ENCODE peak calls at places on chromosomes 12 and 14, in four cellular contexts. P is heart right ventricle, Z is psoas muscle, M is stomach. J is an unnamed sample.

GRCh38 chr14:58749066-58749669 is 111.4 kb downstream of the DACT1 start:
- DNase-seq in P (no peak), Z (no peak), M (peak; percentile 51), J (no peak)

GRCh38 chr12:240566-240965 is 22.1 kb downstream of the SLC6A13 start:
- DNase-seq in P (no peak), Z (no peak), M (no peak), J (peak; percentile 2)

GRCh38 chr14:93536945-93537344 is 106.2 kb downstream of the UNC79 start:
- DNase-seq in P (no peak), Z (no peak), M (no peak), J (no peak)

GRCh38 chr12:11727133-11727664 is 77.7 kb downstream of the ETV6 start:
- DNase-seq in P (no peak), Z (no peak), M (no peak), J (no peak)

GRCh38 chr14:92632546-92633273 is 115.7 kb downstream of the LGMN start:
- DNase-seq in P (no peak), Z (no peak), M (no peak), J (no peak)

GRCh38 chr12:73935817-73936216 is 601.8 kb upstream of the ATXN7L3B start:
- DNase-seq in P (no peak), Z (no peak), M (no peak), J (no peak)

GRCh38 chr12:49609875-49610154 is 4.4 kb upstream of the FAM186B start:
- DNase-seq in P (no peak), Z (no peak), M (no peak), J (no peak)

GRCh38 chr14:92863281-92863680 is 59.7 kb upstream of the CHGA start:
- DNase-seq in P (no peak), Z (no peak), M (no peak), J (no peak)

GRCh38 chr12:16324772-16325171 is 22.7 kb upstream of the MGST1 start:
- DNase-seq in P (no peak), Z (no peak), M (no peak), J (no peak)

GRCh38 chr14:101252443-101253214 is 308.7 kb upstream of the DIO3 start:
- DNase-seq in P (no peak), Z (no peak), M (no peak), J (no peak)

GRCh38 chr12:83763425-83763824 is 1076.7 kb downstream of the TMTC2 start:
- DNase-seq in P (no peak), Z (no peak), M (no peak), J (no peak)

GRCh38 chr14:92880851-92881250 is 42.1 kb upstream of the CHGA start:
- DNase-seq in P (no peak), Z (peak; percentile 62), M (no peak), J (peak; percentile 44)

GRCh38 chr12:4997939-4998338 is 45.7 kb upstream of the KCNA5 start:
- DNase-seq in P (no peak), Z (peak; percentile 85), M (no peak), J (no peak)

GRCh38 chr12:32312049-32312670 is 87.2 kb upstream of the FGD4 start:
- DNase-seq in P (no peak), Z (no peak), M (no peak), J (no peak)

GRCh38 chr14:49770212-49770817 is 2.4 kb downstream of the KLHDC2 start:
- DNase-seq in P (no peak), Z (no peak), M (peak; percentile 63), J (no peak)

GRCh38 chr12:49369723-49370145 is 2.5 kb downstream of the SPATS2 start:
- DNase-seq in P (no peak), Z (peak; percentile 67), M (peak; percentile 43), J (peak; percentile 39)

GRCh38 chr14:53004976-53005375 is 54.1 kb upstream of the FERMT2 start:
- DNase-seq in P (no peak), Z (no peak), M (no peak), J (no peak)

GRCh38 chr12:49296836-49297694 is 2.1 kb downstream of the PRPH start:
- DNase-seq in P (no peak), Z (peak; percentile 56), M (peak; percentile 43), J (peak; percentile 45)

GRCh38 chr14:54979039-54979438 is 47.9 kb downstream of the WDHD1 start:
- DNase-seq in P (no peak), Z (no peak), M (no peak), J (no peak)

GRCh38 chr14:88380405-88380804 is 5.1 kb upstream of the SPATA7 start:
- DNase-seq in P (no peak), Z (no peak), M (no peak), J (no peak)

GRCh38 chr12:66653801-66654200 is 25.1 kb downstream of the GRIP1 start:
- DNase-seq in P (no peak), Z (no peak), M (no peak), J (no peak)

GRCh38 chr12:3366451-3367155 is 124.4 kb upstream of the PRMT8 start:
- DNase-seq in P (no peak), Z (no peak), M (no peak), J (no peak)

GRCh38 chr14:104593710-104594121 is 10.9 kb downstream of the TMEM179 start:
- DNase-seq in P (peak; percentile 9), Z (peak; percentile 25), M (no peak), J (no peak)

GRCh38 chr12:104462931-104463339 is 6.2 kb downstream of the CHST11 start:
- DNase-seq in P (no peak), Z (no peak), M (no peak), J (no peak)

GRCh38 chr14:99522025-99522401 is 40.8 kb downstream of the CCNK start:
- DNase-seq in P (no peak), Z (peak; percentile 30), M (no peak), J (no peak)

GRCh38 chr12:70609203-70609602 is 28.0 kb downstream of the PTPRB start:
- DNase-seq in P (no peak), Z (no peak), M (no peak), J (no peak)
- H3K4me3 ChIP-seq in P (peak overlapping the region; percentile 63), Z (peak overlapping the region; percentile 59), M (peak overlapping the region; percentile 57), J (peak overlapping the region; percentile 57)

GRCh38 chr14:24338843-24339242 is 948 bp downstream of the RIPK3 start:
- DNase-seq in P (no peak), Z (no peak), M (no peak), J (no peak)

GRCh38 chr14:24334431-24335271 is at the start of gene ADCY4:
- DNase-seq in P (peak; percentile 73), Z (peak; percentile 68), M (no peak), J (no peak)

GRCh38 chr14:24337144-24337823 is 2.4 kb upstream of the ADCY4 start:
- DNase-seq in P (no peak), Z (no peak), M (no peak), J (no peak)

GRCh38 chr14:24337824-24338175 is 2.0 kb downstream of the RIPK3 start:
- DNase-seq in P (no peak), Z (no peak), M (no peak), J (no peak)

DNA sequence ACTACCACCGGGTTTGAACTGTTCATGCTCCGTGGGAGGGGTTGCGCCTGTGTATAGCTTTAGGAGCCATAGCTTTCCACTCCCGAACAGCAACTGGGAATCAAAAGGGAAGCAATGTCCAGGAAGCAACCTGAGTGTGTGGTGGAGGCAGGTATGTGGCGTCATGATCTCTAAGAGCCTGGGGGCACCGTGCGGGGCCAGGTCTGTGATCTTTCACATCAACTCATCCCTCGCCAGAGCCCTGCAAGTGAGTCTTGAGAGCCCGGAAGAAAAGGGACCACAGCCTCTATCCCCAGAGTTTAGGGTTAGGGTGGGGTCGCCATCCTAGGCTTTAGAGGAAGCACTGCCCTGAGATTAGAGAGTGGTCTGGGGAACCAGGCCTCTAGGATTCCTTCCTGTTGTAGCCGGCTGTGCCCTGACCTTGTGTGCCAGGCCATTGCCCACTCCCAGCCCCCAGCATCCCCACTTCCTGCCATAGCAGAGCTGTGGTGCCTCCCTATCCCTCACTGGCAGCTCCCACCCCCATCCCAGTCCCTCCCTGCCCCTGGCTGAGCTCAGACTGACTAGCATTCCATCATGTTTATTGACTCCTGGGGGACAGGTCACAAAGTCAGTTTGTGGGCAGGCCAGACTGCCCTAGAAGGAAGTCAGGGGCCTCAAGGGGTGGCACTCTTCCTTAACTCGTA is 733 bp upstream of the ADCY4 start:
- DNase-seq in P (no peak), Z (no peak), M (no peak), J (no peak)
- H3K4me3 ChIP-seq in P (peak overlapping the region; percentile 65), Z (peak overlapping the region; percentile 65), M (peak overlapping the region; percentile 54), J (no peak overlapping the region)

DNA sequence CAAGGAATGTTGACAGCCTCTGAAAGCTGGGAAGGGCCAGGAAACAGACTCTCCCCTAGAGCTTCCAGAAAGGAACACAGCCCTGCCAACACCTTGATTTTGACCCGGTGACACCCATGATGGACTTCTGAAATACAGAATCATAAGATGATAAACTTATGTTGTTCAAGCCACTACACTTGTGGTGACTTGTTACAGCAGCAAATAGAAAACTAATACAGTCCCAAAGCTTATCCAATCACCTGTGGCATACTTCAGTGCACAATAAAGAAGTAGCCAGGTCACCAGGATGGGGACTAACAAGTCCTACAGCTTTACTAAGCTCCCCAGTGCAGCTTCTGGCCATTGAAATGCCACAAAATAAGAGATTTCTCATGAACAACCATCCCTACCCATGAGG is 5.4 kb downstream of the STON2 start:
- DNase-seq in P (no peak), Z (no peak), M (no peak), J (no peak)
- H3K4me3 ChIP-seq in P (no peak overlapping the region), Z (no peak overlapping the region), M (no peak overlapping the region), J (no peak overlapping the region)

GRCh38 chr14:90397401-90398314 is 829 bp downstream of the CALM1 start:
- DNase-seq in P (peak; percentile 77), Z (peak; percentile 79), M (peak; percentile 51), J (peak; percentile 42)
- H3K4me3 ChIP-seq in P (peak overlapping the region; percentile 100), Z (peak overlapping the region; percentile 87), M (peak overlapping the region; percentile 91), J (peak overlapping the region; percentile 100)

GRCh38 chr12:76329163-76329562 is 19.1 kb downstream of the BBS10 start:
- DNase-seq in P (no peak), Z (no peak), M (no peak), J (no peak)
- H3K4me3 ChIP-seq in P (no peak overlapping the region), Z (no peak overlapping the region), M (no peak overlapping the region), J (no peak overlapping the region)

GRCh38 chr12:57215668-57216013 is 953 bp upstream of the NXPH4 start:
- DNase-seq in P (no peak), Z (no peak), M (no peak), J (no peak)

GRCh38 chr12:57218030-57218853 is 1.6 kb downstream of the NXPH4 start:
- DNase-seq in P (no peak), Z (no peak), M (no peak), J (no peak)

GRCh38 chr12:57216014-57216891 is at the start of gene NXPH4:
- DNase-seq in P (peak; percentile 57), Z (no peak), M (peak; percentile 47), J (no peak)

GRCh38 chr12:57215065-57215464 is 1.5 kb upstream of the NXPH4 start:
- DNase-seq in P (no peak), Z (no peak), M (no peak), J (no peak)

GRCh38 chr12:57216931-57217871 is 607 bp downstream of the NXPH4 start:
- DNase-seq in P (no peak), Z (no peak), M (no peak), J (peak; percentile 42)
- H3K4me3 ChIP-seq in P (peak overlapping the region; percentile 55), Z (peak overlapping the region; percentile 68), M (peak overlapping the region; percentile 60), J (peak overlapping the region; percentile 32)

GRCh38 chr12:128819293-128820144 is 4.2 kb downstream of the SLC15A4 start:
- DNase-seq in P (no peak), Z (no peak), M (peak; percentile 21), J (no peak)

GRCh38 chr12:128818065-128819022 is 5.4 kb downstream of the SLC15A4 start:
- DNase-seq in P (no peak), Z (no peak), M (peak; percentile 24), J (no peak)

GRCh38 chr12:128820723-128821432 is 2.9 kb downstream of the SLC15A4 start:
- DNase-seq in P (peak; percentile 30), Z (peak; percentile 64), M (peak; percentile 44), J (no peak)

GRCh38 chr12:128817115-128818015 is 6.4 kb downstream of the SLC15A4 start:
- DNase-seq in P (peak; percentile 57), Z (peak; percentile 86), M (peak; percentile 41), J (peak; percentile 71)

GRCh38 chr12:128820253-128820652 is 3.5 kb downstream of the SLC15A4 start:
- DNase-seq in P (no peak), Z (no peak), M (no peak), J (no peak)
- H3K4me3 ChIP-seq in P (no peak overlapping the region), Z (peak overlapping the region; percentile 38), M (no peak overlapping the region), J (no peak overlapping the region)

J was measured in testis.